ENCODE peak calls at places on chromosomes 12 and 14, in four cellular contexts. P, X, V and F are unnamed samples.

GRCh38 chr14:90628825-90629224 is 187.4 kb downstream of the TTC7B start:
- DNase-seq in X (no peak), V (no peak), P (no peak), F (no peak)

GRCh38 chr12:23426328-23426727 is 523.1 kb downstream of the SOX5 start:
- DNase-seq in V (no peak), X (no peak), P (no peak), F (no peak)

GRCh38 chr12:65232490-65233077 is 45.9 kb upstream of the MSRB3 start:
- DNase-seq in X (no peak), P (no peak), V (no peak), F (no peak)

GRCh38 chr14:36663404-36664321 is 2.0 kb downstream of the PAX9 start:
- DNase-seq in P (no peak), V (no peak), X (no peak), F (no peak)

GRCh38 chr12:25200703-25201102 is 5.7 kb downstream of the ETFRF1 start:
- DNase-seq in X (no peak), V (no peak), P (no peak), F (no peak)

GRCh38 chr14:49879683-49880204 is 13.1 kb upstream of the ARF6 start:
- DNase-seq in X (no peak), P (no peak), V (no peak), F (no peak)

GRCh38 chr14:72594099-72594901 is 299.6 kb downstream of the DPF3 start:
- DNase-seq in P (no peak), V (no peak), X (no peak), F (no peak)

GRCh38 chr12:28446031-28446430 is 255.8 kb downstream of the CCDC91 start:
- DNase-seq in V (no peak), P (no peak), X (no peak), F (no peak)

GRCh38 chr14:29548948-29549370 is 378.7 kb downstream of the PRKD1 start:
- DNase-seq in V (no peak), P (no peak), X (peak; percentile 4), F (no peak)

GRCh38 chr14:60981626-60982455 is 796 bp downstream of the SLC38A6 start:
- DNase-seq in X (no peak), P (no peak), V (no peak), F (no peak)

GRCh38 chr14:93105362-93105761 is 10.4 kb downstream of the ITPK1 start:
- DNase-seq in P (no peak), V (peak; percentile 73), X (no peak), F (no peak)

GRCh38 chr12:95201056-95201670 is 16.1 kb downstream of the FGD6 start:
- DNase-seq in P (no peak), V (no peak), X (no peak), F (no peak)

GRCh38 chr12:19110541-19110940 is 19.0 kb upstream of the PLEKHA5 start:
- DNase-seq in V (no peak), P (no peak), X (no peak), F (no peak)

GRCh38 chr12:7143564-7143963 is 13.4 kb downstream of the CLSTN3 start:
- DNase-seq in X (no peak), P (no peak), V (no peak), F (no peak)

GRCh38 chr12:55743967-55744931 is 1.3 kb downstream of the GDF11 start:
- DNase-seq in V (no peak), P (no peak), X (no peak), F (no peak)

GRCh38 chr12:29103539-29103974 is 45.5 kb upstream of the FAR2 start:
- DNase-seq in X (no peak), V (no peak), P (no peak), F (no peak)

GRCh38 chr12:62282375-62282774 is 22.2 kb downstream of the USP15 start:
- DNase-seq in X (no peak), P (no peak), V (no peak), F (no peak)

GRCh38 chr12:93379432-93380308 is 1.9 kb downstream of the NUDT4 start:
- DNase-seq in X (no peak), P (no peak), V (peak; percentile 40), F (no peak)

GRCh38 chr12:119877639-119877948 is 474 bp upstream of the CIT start:
- DNase-seq in P (no peak), V (no peak), X (no peak), F (no peak)

GRCh38 chr14:69863083-69863482 is 16.1 kb upstream of the SMOC1 start:
- DNase-seq in X (no peak), P (no peak), V (no peak), F (no peak)

GRCh38 chr14:65210118-65210826 is 108.0 kb upstream of the MAX start:
- DNase-seq in X (no peak), V (no peak), P (no peak), F (no peak)

GRCh38 chr12:95674088-95674595 is 116.4 kb downstream of the NTN4 start:
- DNase-seq in V (no peak), P (no peak), X (no peak), F (no peak)

GRCh38 chr12:72268386-72268785 is 3.8 kb upstream of the TRHDE start:
- DNase-seq in V (no peak), P (no peak), X (no peak), F (no peak)

GRCh38 chr14:20690848-20691640 is 2.5 kb downstream of the ANG start:
- DNase-seq in V (peak; percentile 63), X (no peak), P (no peak), F (no peak)

GRCh38 chr14:96602186-96602585 is 100.0 kb downstream of the PAPOLA start:
- DNase-seq in X (no peak), V (no peak), P (no peak), F (no peak)